ENCODE peak calls at places on chromosomes 1 and 21, in nine cellular contexts. O, Q, V, Y, E, N, C, J and F are unnamed samples.

GRCh38 chr1:73860421-73860950 is 337.5 kb downstream of the LRRIQ3 start:
- DNase-seq in O (no peak), Q (no peak), V (no peak), Y (no peak), E (no peak), N (no peak), C (no peak), J (no peak), F (no peak)

GRCh38 chr1:111475706-111476105 is 1.9 kb downstream of the C1orf162 start:
- DNase-seq in O (no peak), Q (no peak), V (no peak), Y (no peak), E (no peak), N (no peak), C (no peak), J (no peak), F (no peak)

GRCh38 chr21:44949161-44950015 is 9.6 kb downstream of the SLX9 start:
- DNase-seq in O (peak; percentile 66), Q (peak; percentile 90), V (peak; percentile 98), Y (peak; percentile 89), E (peak; percentile 84), N (peak; percentile 72), C (no peak), J (peak; percentile 76), F (peak; percentile 92)

GRCh38 chr1:30149226-30149625 is 574.2 kb downstream of the MATN1 start:
- DNase-seq in O (no peak), Q (no peak), V (no peak), Y (no peak), E (no peak), N (no peak), C (no peak), J (no peak), F (no peak)

GRCh38 chr1:204927673-204928641 is 57.3 kb downstream of the NFASC start:
- DNase-seq in O (no peak), Q (no peak), V (no peak), Y (no peak), E (no peak), N (no peak), C (no peak), J (no peak), F (no peak)

GRCh38 chr1:54453509-54453908 is 47.3 kb upstream of the SSBP3 start:
- DNase-seq in O (no peak), Q (no peak), V (no peak), Y (no peak), E (no peak), N (no peak), C (no peak), J (no peak), F (no peak)

GRCh38 chr1:3483801-3484444 is 29.5 kb downstream of the ARHGEF16 start:
- DNase-seq in O (no peak), Q (no peak), V (peak; percentile 86), Y (peak; percentile 66), E (peak; percentile 32), N (peak; percentile 20), C (no peak), J (no peak), F (peak; percentile 77)

GRCh38 chr21:44918581-44919033 is 2.1 kb downstream of the ITGB2 start:
- DNase-seq in O (no peak), Q (peak; percentile 44), V (no peak), Y (no peak), E (no peak), N (no peak), C (no peak), J (no peak), F (no peak)

GRCh38 chr1:175870217-175870616 is 126.8 kb upstream of the TNR start:
- DNase-seq in O (no peak), Q (no peak), V (no peak), Y (no peak), E (no peak), N (no peak), C (no peak), J (no peak), F (no peak)

GRCh38 chr1:50704126-50704525 is 255.9 kb downstream of the FAF1 start:
- DNase-seq in O (no peak), Q (no peak), V (peak; percentile 15), Y (no peak), E (no peak), N (no peak), C (peak; percentile 29), J (peak; percentile 41), F (peak; percentile 8)

GRCh38 chr1:178031856-178032320 is 62.0 kb upstream of the RASAL2 start:
- DNase-seq in O (no peak), Q (peak; percentile 82), V (peak; percentile 78), Y (no peak), E (no peak), N (no peak), C (peak; percentile 91), J (peak; percentile 93), F (peak; percentile 62)

GRCh38 chr1:96075704-96076455 is 645.7 kb upstream of the PTBP2 start:
- DNase-seq in O (no peak), Q (no peak), V (no peak), Y (no peak), E (no peak), N (no peak), C (no peak), J (no peak), F (no peak)

GRCh38 chr1:114728553-114728952 is 12.0 kb upstream of the NRAS start:
- DNase-seq in O (no peak), Q (no peak), V (no peak), Y (no peak), E (no peak), N (no peak), C (no peak), J (no peak), F (no peak)

GRCh38 chr1:155105604-155106011 is 22.1 kb upstream of the EFNA1 start:
- DNase-seq in O (no peak), Q (peak; percentile 86), V (no peak), Y (no peak), E (no peak), N (no peak), C (no peak), J (no peak), F (no peak)

GRCh38 chr1:58781541-58782307 is 2.1 kb downstream of the JUN start:
- DNase-seq in O (no peak), Q (peak; percentile 72), V (peak; percentile 24), Y (peak; percentile 65), E (peak; percentile 53), N (peak; percentile 6), C (peak; percentile 33), J (peak; percentile 69), F (no peak)

GRCh38 chr1:221993444-221993948 is 251.6 kb upstream of the DUSP10 start:
- DNase-seq in O (no peak), Q (no peak), V (no peak), Y (no peak), E (no peak), N (no peak), C (no peak), J (no peak), F (no peak)

GRCh38 chr1:22262583-22262982 is 119.7 kb upstream of the WNT4 start:
- DNase-seq in O (no peak), Q (no peak), V (no peak), Y (no peak), E (no peak), N (no peak), C (no peak), J (no peak), F (no peak)

GRCh38 chr1:156319664-156320063 is 18.4 kb downstream of the CCT3 start:
- DNase-seq in O (no peak), Q (no peak), V (peak; percentile 40), Y (no peak), E (peak; percentile 15), N (no peak), C (no peak), J (peak; percentile 34), F (no peak)

GRCh38 chr21:15222711-15223110 is 157.9 kb upstream of the NRIP1 start:
- DNase-seq in O (no peak), Q (no peak), V (no peak), Y (no peak), E (no peak), N (no peak), C (peak; percentile 67), J (no peak), F (no peak)

GRCh38 chr1:236535656-236536293 is 12.0 kb downstream of the LGALS8 start:
- DNase-seq in O (no peak), Q (no peak), V (no peak), Y (no peak), E (no peak), N (no peak), C (no peak), J (no peak), F (no peak)

GRCh38 chr1:4622821-4623220 is 31.6 kb upstream of the AJAP1 start:
- DNase-seq in O (no peak), Q (no peak), V (no peak), Y (no peak), E (no peak), N (no peak), C (no peak), J (no peak), F (no peak)

GRCh38 chr1:145999321-146000024 is 3.1 kb upstream of the TXNIP start:
- DNase-seq in O (no peak), Q (no peak), V (no peak), Y (no peak), E (no peak), N (no peak), C (no peak), J (no peak), F (no peak)

GRCh38 chr21:27346041-27346448 is 379.2 kb upstream of the ADAMTS5 start:
- DNase-seq in O (no peak), Q (no peak), V (no peak), Y (no peak), E (no peak), N (no peak), C (peak; percentile 22), J (peak; percentile 68), F (no peak)

GRCh38 chr1:181936768-181937581 is 124.5 kb downstream of the ZNF648 start:
- DNase-seq in O (no peak), Q (peak; percentile 56), V (peak; percentile 48), Y (no peak), E (no peak), N (no peak), C (no peak), J (no peak), F (peak; percentile 42)

GRCh38 chr21:34673006-34673405 is 4.2 kb downstream of the CLIC6 start:
- DNase-seq in O (no peak), Q (no peak), V (no peak), Y (no peak), E (no peak), N (no peak), C (no peak), J (no peak), F (no peak)

GRCh38 chr1:234861761-234862160 is 251.8 kb upstream of the IRF2BP2 start:
- DNase-seq in O (no peak), Q (no peak), V (no peak), Y (no peak), E (no peak), N (no peak), C (no peak), J (no peak), F (no peak)

GRCh38 chr1:153313288-153313687 is 536 bp upstream of the PGLYRP3 start:
- DNase-seq in O (no peak), Q (no peak), V (no peak), Y (no peak), E (no peak), N (no peak), C (no peak), J (no peak), F (no peak)

GRCh38 chr1:200435200-200435780 is 25.5 kb upstream of the ZNF281 start:
- DNase-seq in O (no peak), Q (no peak), V (no peak), Y (no peak), E (no peak), N (no peak), C (peak; percentile 63), J (peak; percentile 22), F (no peak)

GRCh38 chr21:29334717-29335428 is 36.2 kb downstream of the BACH1 start:
- DNase-seq in O (no peak), Q (no peak), V (no peak), Y (no peak), E (no peak), N (no peak), C (peak; percentile 83), J (peak; percentile 78), F (no peak)

GRCh38 chr1:20359451-20360330 is 69.0 kb downstream of the VWA5B1 start:
- DNase-seq in O (no peak), Q (no peak), V (no peak), Y (no peak), E (no peak), N (no peak), C (no peak), J (no peak), F (no peak)

GRCh38 chr1:8343464-8344001 is 25.6 kb downstream of the SLC45A1 start:
- DNase-seq in O (no peak), Q (peak; percentile 67), V (no peak), Y (no peak), E (no peak), N (no peak), C (peak; percentile 80), J (peak; percentile 98), F (no peak)